ENCODE peak calls at places on chromosomes 16 and 17, in ten cellular contexts. P is fibroblast of lung, R is lower leg skin, S is endodermal cell, Z is progenitor cell of endocrine pancreas, O is GM12878, B is cerebellum, D is AG10803, F is hepatic stellate cell, A is Daoy. G is an unnamed sample.

GRCh38 chr16:56513972-56514371 is 5.9 kb downstream of the BBS2 start:
- DNase-seq in P (peak), R (no peak), S (peak), Z (no peak), O (peak), B (peak), D (peak), F (peak), A (peak), G (no peak)

GRCh38 chr16:88759245-88759975 is 25.6 kb downstream of the PIEZO1 start:
- DNase-seq in P (peak), R (no peak), S (peak), Z (no peak), O (no peak), B (no peak), D (no peak), F (peak), A (no peak), G (no peak)

GRCh38 chr17:77403854-77404253 is 263.1 kb downstream of the SEC14L1 start:
- DNase-seq in P (no peak), R (no peak), S (no peak), Z (no peak), O (no peak), B (no peak), D (no peak), F (no peak), A (no peak), G (no peak)

GRCh38 chr16:81831722-81832126 is 52.6 kb downstream of the PLCG2 start:
- DNase-seq in P (no peak), R (no peak), S (peak), Z (no peak), O (peak), B (no peak), D (peak), F (no peak), A (peak), G (peak)

GRCh38 chr17:27546624-27547300 is 84.2 kb upstream of the LGALS9 start:
- DNase-seq in P (no peak), R (no peak), S (no peak), Z (no peak), O (peak), B (no peak), D (no peak), F (no peak), A (peak), G (no peak)

GRCh38 chr16:80366023-80366422 is 174.8 kb upstream of the DYNLRB2 start:
- DNase-seq in P (no peak), R (no peak), S (no peak), Z (no peak), O (no peak), B (no peak), D (no peak), F (no peak), A (peak), G (no peak)

GRCh38 chr16:70433456-70434103 is 5.3 kb downstream of the ST3GAL2 start:
- DNase-seq in P (peak), R (no peak), S (no peak), Z (no peak), O (no peak), B (no peak), D (peak), F (peak), A (peak), G (no peak)

GRCh38 chr17:63523256-63523869 is at the start of gene KCNH6:
- DNase-seq in P (no peak), R (no peak), S (no peak), Z (no peak), O (no peak), B (no peak), D (no peak), F (no peak), A (no peak), G (no peak)

GRCh38 chr16:86891121-86891520 is 312.8 kb downstream of the FOXL1 start:
- DNase-seq in P (no peak), R (no peak), S (no peak), Z (no peak), O (no peak), B (no peak), D (no peak), F (no peak), A (no peak), G (no peak)

GRCh38 chr16:84104231-84104630 is 12.5 kb downstream of the MBTPS1 start:
- DNase-seq in P (no peak), R (no peak), S (no peak), Z (no peak), O (no peak), B (no peak), D (no peak), F (no peak), A (no peak), G (no peak)

GRCh38 chr17:21453144-21453982 is 77.2 kb downstream of the KCNJ12 start:
- DNase-seq in P (no peak), R (no peak), S (no peak), Z (no peak), O (no peak), B (no peak), D (no peak), F (no peak), A (no peak), G (no peak)

GRCh38 chr16:84730406-84731106 is 30.8 kb downstream of the USP10 start:
- DNase-seq in P (peak), R (no peak), S (no peak), Z (no peak), O (no peak), B (peak), D (peak), F (peak), A (peak), G (peak)

GRCh38 chr16:29825145-29826044 is 5.1 kb downstream of the MVP start:
- DNase-seq in P (peak), R (no peak), S (peak), Z (no peak), O (no peak), B (peak), D (peak), F (peak), A (peak), G (no peak)

GRCh38 chr17:75540923-75541503 is 15.5 kb downstream of the LLGL2 start:
- DNase-seq in P (no peak), R (no peak), S (no peak), Z (no peak), O (no peak), B (no peak), D (no peak), F (no peak), A (no peak), G (no peak)

GRCh38 chr16:54883358-54883757 is 47.3 kb upstream of the IRX5 start:
- DNase-seq in P (no peak), R (no peak), S (no peak), Z (no peak), O (no peak), B (no peak), D (no peak), F (no peak), A (no peak), G (no peak)

GRCh38 chr17:44197980-44198720 is 1.5 kb downstream of the ATXN7L3 start:
- DNase-seq in P (peak), R (no peak), S (no peak), Z (no peak), O (no peak), B (peak), D (peak), F (peak), A (peak), G (peak)

GRCh38 chr17:71111460-71111859 is 942.1 kb downstream of the KCNJ2 start:
- DNase-seq in P (no peak), R (no peak), S (no peak), Z (no peak), O (no peak), B (no peak), D (no peak), F (no peak), A (no peak), G (no peak)

GRCh38 chr17:17131876-17132275 is 74.3 kb downstream of the PLD6 start:
- DNase-seq in P (no peak), R (no peak), S (no peak), Z (no peak), O (no peak), B (no peak), D (no peak), F (no peak), A (no peak), G (no peak)

GRCh38 chr17:1110844-1111598 is 68.8 kb downstream of the ABR start:
- DNase-seq in P (peak), R (peak), S (peak), Z (no peak), O (no peak), B (no peak), D (peak), F (peak), A (peak), G (peak)

GRCh38 chr16:525520-526180 is 1.9 kb upstream of the CAPN15 start:
- DNase-seq in P (peak), R (no peak), S (no peak), Z (no peak), O (peak), B (no peak), D (peak), F (peak), A (peak), G (peak)

GRCh38 chr16:53018834-53019416 is 33.8 kb downstream of the CHD9NB start:
- DNase-seq in P (no peak), R (no peak), S (no peak), Z (no peak), O (no peak), B (no peak), D (no peak), F (no peak), A (no peak), G (no peak)

GRCh38 chr17:46915596-46915995 is 7.4 kb upstream of the GOSR2 start:
- DNase-seq in P (no peak), R (no peak), S (no peak), Z (no peak), O (no peak), B (no peak), D (no peak), F (no peak), A (no peak), G (no peak)

GRCh38 chr17:58591455-58591854 is 77.0 kb upstream of the MTMR4 start:
- DNase-seq in P (no peak), R (no peak), S (no peak), Z (no peak), O (no peak), B (no peak), D (no peak), F (no peak), A (no peak), G (no peak)

GRCh38 chr17:28563475-28563874 is 7.8 kb downstream of the PIGS start:
- DNase-seq in P (peak), R (no peak), S (no peak), Z (no peak), O (no peak), B (no peak), D (peak), F (peak), A (no peak), G (no peak)

GRCh38 chr17:64707077-64707591 is 45.0 kb upstream of the SMURF2 start:
- DNase-seq in P (peak), R (peak), S (peak), Z (no peak), O (no peak), B (no peak), D (peak), F (peak), A (peak), G (no peak)

GRCh38 chr17:19264277-19264676 is 27.1 kb downstream of the EPN2 start:
- DNase-seq in P (no peak), R (no peak), S (no peak), Z (no peak), O (no peak), B (no peak), D (no peak), F (no peak), A (no peak), G (no peak)

GRCh38 chr17:22310717-22311686 is 618.7 kb downstream of the KCNJ18 start:
- DNase-seq in P (no peak), R (peak), S (no peak), Z (no peak), O (no peak), B (no peak), D (no peak), F (no peak), A (peak), G (no peak)

GRCh38 chr17:82400830-82401229 is 17.3 kb upstream of the HEXD start:
- DNase-seq in P (no peak), R (no peak), S (no peak), Z (no peak), O (no peak), B (no peak), D (peak), F (no peak), A (no peak), G (peak)

GRCh38 chr16:29993903-29994612 is 1.4 kb downstream of the HIRIP3 start:
- DNase-seq in P (no peak), R (no peak), S (no peak), Z (no peak), O (no peak), B (no peak), D (no peak), F (no peak), A (no peak), G (no peak)

GRCh38 chr16:27367463-27368357 is 34.3 kb upstream of the IL21R start:
- DNase-seq in P (peak), R (peak), S (peak), Z (peak), O (peak), B (peak), D (peak), F (peak), A (peak), G (no peak)

GRCh38 chr16:52123063-52123839 is 423.7 kb downstream of the TOX3 start:
- DNase-seq in P (no peak), R (no peak), S (no peak), Z (no peak), O (no peak), B (no peak), D (no peak), F (no peak), A (no peak), G (no peak)

GRCh38 chr16:84928679-84929420 is 82.5 kb downstream of the ZDHHC7 start:
- DNase-seq in P (peak), R (peak), S (no peak), Z (no peak), O (no peak), B (no peak), D (peak), F (peak), A (no peak), G (no peak)

GRCh38 chr16:54286330-54287017 is at the start of gene IRX3:
- DNase-seq in P (peak), R (peak), S (peak), Z (peak), O (no peak), B (peak), D (peak), F (peak), A (peak), G (peak)

GRCh38 chr16:85173981-85174751 is 61.9 kb upstream of the CIBAR2 start:
- DNase-seq in P (peak), R (no peak), S (peak), Z (no peak), O (no peak), B (no peak), D (peak), F (peak), A (peak), G (no peak)